ENCODE peak calls at places on chromosomes 12 and 14, in nine cellular contexts. M, Q, N, G, E, U, A, Y and J are unnamed samples. For H3K27me3 and H3K4me1, the result is how much of the 10 kb centered on the place peaks cover.

GRCh38 chr12:121817648-121818043 is 13.8 kb downstream of the SETD1B start:
- DNase-seq in Q (no peak), U (no peak), G (no peak), E (no peak), Y (no peak), M (no peak), N (no peak), A (no peak), J (no peak)

GRCh38 chr12:53063708-53064612 is 14.1 kb downstream of the TNS2 start:
- DNase-seq in M (no peak), Y (no peak), G (peak), Q (no peak), U (no peak), N (peak), E (peak), A (peak), J (peak)

GRCh38 chr12:115023279-115023678 is 339.3 kb upstream of the TBX3 start:
- DNase-seq in N (no peak), A (peak), U (no peak), G (peak), Y (no peak), Q (peak), E (peak), M (no peak), J (no peak)

GRCh38 chr14:70943838-70944237 is 36.6 kb downstream of the PCNX1 start:
- DNase-seq in A (no peak), Q (no peak), Y (no peak), M (no peak), E (no peak), U (no peak), N (no peak), G (no peak), J (no peak)

GRCh38 chr12:70835948-70836347 is 84.6 kb downstream of the PTPRR start:
- DNase-seq in U (no peak), A (no peak), G (no peak), M (no peak), Q (no peak), Y (no peak), E (no peak), N (no peak), J (no peak)

GRCh38 chr12:5511644-5512584 is 80.0 kb downstream of the NTF3 start:
- DNase-seq in Q (no peak), G (peak), E (peak), N (no peak), A (peak), Y (no peak), U (no peak), M (peak), J (no peak)

GRCh38 chr14:70004791-70005190 is 125.6 kb downstream of the SMOC1 start:
- DNase-seq in Y (no peak), M (no peak), N (no peak), E (no peak), A (peak), G (no peak), U (no peak), Q (no peak), J (no peak)

GRCh38 chr14:78010688-78011087 is 159.5 kb upstream of the NRXN3 start:
- DNase-seq in E (peak), N (no peak), G (peak), Q (peak), Y (no peak), A (peak), M (no peak), U (no peak), J (no peak)

GRCh38 chr12:48084066-48084465 is 21.8 kb downstream of the SENP1 start:
- DNase-seq in M (no peak), U (no peak), N (no peak), E (peak), A (peak), Q (no peak), G (no peak), Y (no peak), J (no peak)

GRCh38 chr12:102567031-102567985 is 86.9 kb upstream of the IGF1 start:
- DNase-seq in N (no peak), A (peak), U (no peak), Y (no peak), E (peak), G (no peak), M (no peak), Q (peak), J (peak)

GRCh38 chr12:32445356-32445755 is 46.0 kb downstream of the FGD4 start:
- DNase-seq in M (no peak), N (no peak), Y (no peak), Q (no peak), A (no peak), U (no peak), G (no peak), E (no peak), J (no peak)

GRCh38 chr12:123131879-123132402 is 18.9 kb downstream of the PITPNM2 start:
- DNase-seq in U (peak), A (no peak), M (no peak), E (no peak), Q (no peak), Y (no peak), G (peak), N (no peak), J (no peak)

GRCh38 chr14:103892247-103892646 is 36.0 kb upstream of the TDRD9 start:
- DNase-seq in Q (no peak), M (no peak), A (no peak), U (no peak), E (no peak), G (no peak), N (no peak), Y (no peak), J (no peak)

GRCh38 chr14:35289623-35290022 is 2.6 kb upstream of the PSMA6 start:
- DNase-seq in A (no peak), U (no peak), N (no peak), Q (no peak), M (no peak), Y (no peak), G (no peak), E (no peak), J (no peak)
- H3K27me3 ChIP-seq in A (under half), U (under half), N (under half), Q (under half), M (under half), Y (under half), G (under half), E (under half), J (under half)

GRCh38 chr12:62849398-62849797 is 85.6 kb downstream of the PPM1H start:
- DNase-seq in G (no peak), Y (no peak), U (no peak), N (no peak), Q (no peak), E (no peak), M (no peak), A (no peak), J (no peak)
- H3K4me1 ChIP-seq in G (under half), Y (under half), U (under half), N (under half), Q (under half), E (under half), M (under half), A (under half), J (under half)

GRCh38 chr12:26156201-26156871 is 31.5 kb upstream of the BHLHE41 start:
- DNase-seq in U (no peak), Q (no peak), G (no peak), M (no peak), E (no peak), N (no peak), Y (no peak), A (no peak), J (peak)

GRCh38 chr12:26162174-26162573 is 33.2 kb upstream of the SSPN start:
- DNase-seq in E (no peak), U (no peak), A (no peak), Q (no peak), N (no peak), Y (no peak), M (no peak), G (no peak), J (no peak)

GRCh38 chr12:26153421-26154154 is 28.8 kb upstream of the BHLHE41 start:
- DNase-seq in M (peak), Q (peak), A (peak), N (no peak), G (no peak), E (peak), U (no peak), Y (no peak), J (peak)

GRCh38 chr12:26156996-26157395 is 32.2 kb upstream of the BHLHE41 start:
- DNase-seq in A (no peak), M (no peak), E (no peak), N (no peak), G (no peak), Y (no peak), Q (no peak), U (no peak), J (no peak)

GRCh38 chr12:26158078-26158764 is 33.4 kb upstream of the BHLHE41 start:
- DNase-seq in Q (no peak), G (no peak), N (no peak), U (no peak), E (no peak), M (no peak), A (no peak), Y (peak), J (no peak)
- H3K27me3 ChIP-seq in Q (under half), G (under half), N (under half), U (under half), E (under half), M (under half), A (under half), Y (under half), J (under half)

DNA sequence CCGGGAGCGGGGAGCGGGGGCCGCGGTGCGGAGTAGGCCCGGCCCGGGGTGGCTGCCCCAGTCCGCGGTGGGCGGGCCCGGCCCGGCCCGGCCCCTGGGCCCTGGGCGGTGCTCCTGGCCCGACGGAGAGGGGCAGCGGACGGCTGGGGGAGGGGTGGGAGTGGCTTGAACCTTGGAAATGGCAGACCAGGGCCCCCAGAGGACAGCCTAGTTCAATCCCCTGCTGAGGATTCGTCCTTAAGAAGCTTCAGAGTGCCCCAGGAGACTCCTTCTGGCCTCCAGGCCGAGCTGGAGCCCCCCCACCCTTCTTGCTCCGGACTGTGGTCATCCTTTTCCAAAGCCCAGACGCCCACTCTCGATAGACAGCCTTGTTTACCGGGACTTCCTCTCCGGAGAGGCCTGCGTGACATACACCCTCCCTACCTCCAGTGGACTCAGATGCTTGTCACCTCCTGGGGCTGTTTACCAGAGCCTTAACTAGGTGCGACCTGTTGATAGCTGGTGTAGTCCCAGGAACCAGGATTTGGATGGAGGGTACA is 458 bp downstream of the KHNYN start:
- DNase-seq in N (peak), Q (peak), G (peak), U (no peak), Y (peak), M (no peak), A (peak), E (peak), J (peak)
- H3K4me1 ChIP-seq in N (under half), Q (under half), G (under half), U (under half), Y (under half), M (under half), A (under half), E (under half), J (under half)

DNA sequence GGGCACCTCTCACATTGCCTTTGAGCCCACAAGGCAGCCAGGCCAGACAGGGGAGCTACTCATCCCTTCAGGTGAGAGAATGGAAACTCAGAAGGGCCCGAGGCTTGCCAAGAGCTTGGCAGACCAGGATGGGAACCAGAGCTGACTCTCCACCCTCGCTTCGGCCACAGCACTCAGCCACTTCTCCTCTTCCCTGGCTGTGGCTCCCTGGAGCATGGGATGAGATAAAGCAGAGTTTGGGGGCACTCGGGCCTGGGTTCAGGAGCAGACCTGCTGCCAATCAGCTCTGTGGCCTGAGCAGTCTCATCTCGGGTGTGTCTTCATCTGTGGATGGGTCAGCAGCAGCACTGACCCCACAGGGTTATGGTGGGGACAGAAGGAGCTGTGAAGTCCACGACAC is 20.0 kb upstream of the CCDC85C start:
- DNase-seq in U (no peak), Q (no peak), Y (no peak), M (no peak), E (no peak), G (no peak), N (no peak), A (no peak), J (no peak)
- H3K27me3 ChIP-seq in U (under half), Q (under half), Y (under half), M (under half), E (under half), G (under half), N (under half), A (under half), J (under half)

GRCh38 chr12:3101309-3102022 is 24.3 kb downstream of the TSPAN9 start:
- DNase-seq in M (no peak), Q (peak), Y (no peak), N (no peak), U (no peak), A (peak), G (no peak), E (peak), J (no peak)
- H3K4me1 ChIP-seq in M (under half), Q (under half), Y (under half), N (under half), U (under half), A (under half), G (under half), E (under half), J (under half)

GRCh38 chr12:50563434-50563787 is 58.6 kb downstream of the DIP2B start:
- DNase-seq in E (no peak), U (no peak), M (no peak), G (no peak), N (no peak), Q (no peak), Y (no peak), A (no peak), J (no peak)

GRCh38 chr12:50566066-50566465 is 61.3 kb downstream of the DIP2B start:
- DNase-seq in U (no peak), E (no peak), Y (no peak), G (no peak), M (no peak), Q (no peak), A (no peak), N (no peak), J (no peak)

GRCh38 chr12:50564240-50564947 is 59.6 kb downstream of the DIP2B start:
- DNase-seq in G (no peak), N (no peak), Y (no peak), E (peak), A (no peak), M (no peak), U (no peak), Q (no peak), J (no peak)

GRCh38 chr12:50562485-50563433 is 58.0 kb downstream of the DIP2B start:
- DNase-seq in U (no peak), G (no peak), N (no peak), E (no peak), Y (no peak), Q (no peak), M (no peak), A (no peak), J (no peak)

GRCh38 chr12:50564948-50565297 is 60.1 kb downstream of the DIP2B start:
- DNase-seq in Q (no peak), A (no peak), M (no peak), E (no peak), U (no peak), N (no peak), Y (no peak), G (no peak), J (no peak)
- H3K27me3 ChIP-seq in Q (under half), A (under half), M (under half), E (under half), U (under half), N (under half), Y (under half), G (under half), J (under half)

DNA sequence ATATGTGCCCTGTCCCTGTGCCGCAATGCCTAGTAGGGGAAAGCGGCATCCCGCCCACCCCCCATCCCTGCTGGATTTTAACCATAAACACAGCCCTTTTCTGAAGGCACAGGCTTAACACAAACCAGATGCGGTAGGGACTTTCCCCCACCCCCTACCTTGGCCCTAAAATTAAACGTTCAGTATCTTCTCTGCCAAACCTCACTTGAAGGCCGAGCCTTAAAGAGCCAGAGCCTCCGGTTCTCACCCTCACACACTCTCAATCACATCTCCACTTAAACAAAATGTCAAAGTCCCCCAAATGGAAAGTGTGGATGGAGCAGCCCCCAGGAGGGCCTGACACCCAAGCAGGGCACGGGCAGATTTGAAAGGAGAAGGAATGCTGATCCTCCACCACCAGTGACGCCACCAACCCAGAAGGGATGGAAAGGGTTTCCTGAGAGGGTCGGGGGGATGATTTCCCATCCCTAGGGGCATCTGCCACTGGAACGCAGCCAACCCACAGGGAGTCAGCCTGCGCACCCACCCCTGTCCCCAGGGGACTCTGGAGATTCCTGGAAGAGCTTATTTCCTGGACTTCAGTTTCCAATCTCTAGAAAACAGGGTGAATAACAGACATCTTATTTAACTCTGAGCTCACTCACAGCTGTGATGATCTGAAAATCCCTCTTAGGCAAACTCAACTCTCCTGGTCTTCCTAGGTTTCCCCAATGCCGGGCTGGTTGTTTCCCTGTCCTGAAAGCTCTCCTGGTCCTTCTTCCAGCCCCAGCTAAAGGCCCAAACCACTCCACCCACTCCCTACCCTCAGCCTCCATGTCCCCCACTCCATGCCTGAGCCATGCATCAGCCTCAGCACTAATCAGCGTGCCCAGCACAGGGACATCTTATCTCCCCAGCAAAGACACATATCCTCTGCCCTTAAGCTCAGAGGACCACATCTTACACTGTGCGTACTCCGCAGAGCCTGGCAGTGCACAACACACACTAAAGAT is 26.3 kb downstream of the ACTN1 start:
- DNase-seq in N (no peak), U (no peak), G (peak), A (peak), M (no peak), Q (peak), Y (peak), E (peak), J (peak)
- H3K4me1 ChIP-seq in N (half or more), U (under half), G (half or more), A (half or more), M (half or more), Q (half or more), Y (under half), E (half or more), J (half or more)

GRCh38 chr12:124874988-124875802 is 11.5 kb upstream of the SCARB1 start:
- DNase-seq in E (no peak), G (peak), M (no peak), U (no peak), A (no peak), Q (no peak), N (no peak), Y (no peak), J (no peak)
- H3K27me3 ChIP-seq in E (under half), G (under half), M (under half), U (under half), A (under half), Q (under half), N (under half), Y (under half), J (under half)

GRCh38 chr12:15779925-15780324 is 9.3 kb downstream of the EPS8 start:
- DNase-seq in E (no peak), U (no peak), N (no peak), Y (no peak), M (no peak), A (no peak), Q (no peak), G (no peak), J (no peak)

GRCh38 chr12:15774819-15775218 is 14.4 kb downstream of the EPS8 start:
- DNase-seq in E (peak), Y (no peak), G (no peak), U (no peak), A (peak), N (no peak), Q (peak), M (no peak), J (no peak)

GRCh38 chr12:15778126-15778525 is 11.1 kb downstream of the EPS8 start:
- DNase-seq in A (no peak), G (no peak), E (peak), Q (peak), M (no peak), Y (no peak), U (no peak), N (no peak), J (no peak)

GRCh38 chr12:15776532-15776931 is 12.7 kb downstream of the EPS8 start:
- DNase-seq in Y (no peak), Q (no peak), U (no peak), G (no peak), M (no peak), A (no peak), N (no peak), E (no peak), J (no peak)

DNA sequence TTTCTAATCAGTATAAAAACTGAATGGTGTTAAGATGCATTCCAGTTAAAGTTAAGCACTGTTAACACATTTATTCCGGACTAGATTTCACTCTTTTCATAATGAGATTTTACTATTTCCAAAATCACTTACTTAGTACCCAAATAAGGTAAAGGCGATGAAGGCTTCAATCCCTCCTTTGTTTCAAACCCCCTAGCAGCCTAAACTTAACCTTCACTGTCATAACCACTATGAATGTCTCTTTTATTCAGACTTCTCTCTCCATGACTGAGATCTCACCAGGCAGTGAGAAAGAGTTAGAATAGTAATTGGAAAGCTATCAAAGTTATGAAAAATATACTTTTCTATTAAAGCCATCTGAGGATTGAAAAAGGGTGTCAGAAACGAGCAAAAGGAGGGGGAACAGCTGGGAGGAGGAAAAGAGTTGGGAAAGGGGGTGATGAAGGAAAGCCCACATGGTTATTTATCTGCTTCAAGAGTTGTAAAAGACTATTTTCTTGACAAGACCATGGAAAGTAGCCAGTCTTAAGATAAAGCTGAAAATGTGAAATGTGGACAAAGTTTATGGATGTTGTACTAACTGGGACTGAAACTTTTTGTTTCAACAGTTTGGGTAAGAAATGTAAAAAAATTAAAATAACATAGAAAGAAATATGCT is 11.7 kb downstream of the EPS8 start:
- DNase-seq in G (no peak), A (no peak), M (no peak), Y (no peak), N (no peak), E (no peak), U (no peak), Q (no peak), J (no peak)
- H3K4me1 ChIP-seq in G (under half), A (under half), M (under half), Y (under half), N (under half), E (half or more), U (under half), Q (under half), J (under half)